ENCODE peak calls at places on chromosome 14, in seven cellular contexts. I is endodermal cell, E is lower lobe of right lung, D is stomach, B is heart right ventricle, Q is heart left ventricle, W is astrocyte. G is an unnamed sample.

GRCh38 chr14:95891742-95892141 is 15.1 kb downstream of the TUNAR start:
- DNase-seq in I (no peak), E (no peak), D (no peak), B (no peak), Q (no peak), W (peak), G (no peak)

GRCh38 chr14:23021479-23021878 is 11.5 kb upstream of the C14orf93 start:
- DNase-seq in I (no peak), E (no peak), D (no peak), B (no peak), Q (no peak), W (no peak), G (no peak)

GRCh38 chr14:106044949-106045596 is 518.7 kb downstream of the TMEM121 start:
- DNase-seq in I (peak), E (peak), D (peak), B (peak), Q (no peak), W (no peak), G (peak)

GRCh38 chr14:57068511-57068910 is 200.2 kb downstream of the EXOC5 start:
- DNase-seq in I (peak), E (no peak), D (no peak), B (no peak), Q (no peak), W (no peak), G (no peak)

GRCh38 chr14:24353551-24354529 is 14.0 kb upstream of the RIPK3 start:
- DNase-seq in I (peak), E (no peak), D (no peak), B (no peak), Q (no peak), W (peak), G (no peak)

GRCh38 chr14:71399057-71399487 is 491.8 kb downstream of the PCNX1 start:
- DNase-seq in I (no peak), E (no peak), D (no peak), B (no peak), Q (no peak), W (no peak), G (no peak)

GRCh38 chr14:103728141-103728540 is 12.5 kb downstream of the ZFYVE21 start:
- DNase-seq in I (no peak), E (no peak), D (no peak), B (peak), Q (no peak), W (no peak), G (peak)

GRCh38 chr14:101889898-101890297 is 74.5 kb upstream of the DYNC1H1 start:
- DNase-seq in I (peak), E (no peak), D (no peak), B (no peak), Q (no peak), W (no peak), G (no peak)

GRCh38 chr14:74604896-74605295 is 7.1 kb downstream of the LTBP2 start:
- DNase-seq in I (no peak), E (no peak), D (no peak), B (no peak), Q (no peak), W (no peak), G (no peak)

GRCh38 chr14:32232481-32232880 is 29.4 kb upstream of the RNU6-8 start:
- DNase-seq in I (no peak), E (no peak), D (no peak), B (no peak), Q (no peak), W (no peak), G (no peak)

GRCh38 chr14:36580856-36581831 is 1.3 kb downstream of the NKX2-8 start:
- DNase-seq in I (peak), E (peak), D (no peak), B (no peak), Q (no peak), W (peak), G (peak)

GRCh38 chr14:24367506-24368214 is at the start of gene NFATC4:
- DNase-seq in I (peak), E (peak), D (peak), B (peak), Q (peak), W (peak), G (peak)

GRCh38 chr14:88470542-88471440 is 84.0 kb downstream of the PTPN21 start:
- DNase-seq in I (no peak), E (no peak), D (no peak), B (no peak), Q (no peak), W (peak), G (no peak)

GRCh38 chr14:58547649-58548048 is 90.1 kb upstream of the DACT1 start:
- DNase-seq in I (peak), E (no peak), D (no peak), B (no peak), Q (no peak), W (no peak), G (no peak)

GRCh38 chr14:21275261-21275858 is 4.5 kb upstream of the RPGRIP1 start:
- DNase-seq in I (no peak), E (no peak), D (no peak), B (no peak), Q (no peak), W (no peak), G (no peak)

GRCh38 chr14:72812292-72812851 is 81.5 kb downstream of the DPF3 start:
- DNase-seq in I (peak), E (no peak), D (peak), B (peak), Q (peak), W (no peak), G (peak)

GRCh38 chr14:47935332-47935731 is 259.9 kb upstream of the MDGA2 start:
- DNase-seq in I (no peak), E (no peak), D (no peak), B (no peak), Q (no peak), W (no peak), G (no peak)

GRCh38 chr14:106209745-106210144 is 683.4 kb downstream of the TMEM121 start:
- DNase-seq in I (no peak), E (no peak), D (no peak), B (no peak), Q (no peak), W (no peak), G (no peak)

GRCh38 chr14:101406921-101407320 is 154.4 kb upstream of the DIO3 start:
- DNase-seq in I (no peak), E (no peak), D (no peak), B (no peak), Q (no peak), W (no peak), G (no peak)

GRCh38 chr14:75711134-75711795 is 50.2 kb downstream of the TTLL5 start:
- DNase-seq in I (peak), E (no peak), D (peak), B (no peak), Q (peak), W (peak), G (no peak)
- H3K27ac ChIP-seq in I (peak), E (peak), D (peak), B (peak), Q (peak), W (peak), G (no peak)

DNA sequence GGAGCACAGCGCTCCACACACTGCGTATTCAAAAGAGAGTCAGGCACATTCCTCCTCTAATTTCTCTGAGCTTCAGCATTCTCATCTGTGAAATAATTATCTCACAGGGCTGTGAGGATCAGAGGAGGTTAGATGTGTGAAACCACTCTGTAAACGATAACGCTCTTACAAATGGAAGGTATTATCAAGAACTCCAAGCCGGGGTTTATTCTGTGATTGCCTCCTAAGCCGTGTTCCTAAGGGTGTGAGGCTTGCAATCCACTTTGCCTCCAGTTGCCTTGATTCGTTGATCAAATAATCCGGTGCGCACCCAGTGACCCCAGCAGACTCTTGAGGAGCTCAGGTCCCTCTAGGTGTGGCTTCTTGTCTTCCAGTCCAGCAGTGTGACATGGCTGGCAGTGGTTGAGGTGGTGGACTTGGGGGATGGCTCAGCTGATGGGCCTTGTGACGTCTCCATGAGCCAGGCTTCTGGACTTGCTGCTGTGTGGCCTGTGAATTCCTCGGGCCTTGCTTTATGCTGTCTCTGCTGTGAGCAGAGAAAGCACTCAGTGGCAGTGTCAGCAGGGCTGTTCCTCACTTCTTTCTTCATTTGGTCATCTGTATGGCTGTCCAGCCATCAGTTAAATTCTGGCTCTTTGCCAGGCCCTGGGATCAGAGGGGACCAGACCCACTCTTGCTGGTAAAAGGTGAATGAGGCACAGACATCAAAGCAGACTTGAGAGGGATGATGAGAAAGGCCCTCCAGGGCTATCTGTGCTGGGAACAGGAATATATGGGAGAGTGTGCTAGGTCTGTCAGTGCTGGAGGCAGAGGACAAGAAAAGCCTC is 71.0 kb downstream of the SLC25A47 start:
- DNase-seq in I (no peak), E (no peak), D (no peak), B (no peak), Q (no peak), W (no peak), G (no peak)
- H3K4me3 ChIP-seq in I (no peak), E (no peak), D (no peak), B (no peak), Q (no peak), W (no peak), G (no peak)

DNA sequence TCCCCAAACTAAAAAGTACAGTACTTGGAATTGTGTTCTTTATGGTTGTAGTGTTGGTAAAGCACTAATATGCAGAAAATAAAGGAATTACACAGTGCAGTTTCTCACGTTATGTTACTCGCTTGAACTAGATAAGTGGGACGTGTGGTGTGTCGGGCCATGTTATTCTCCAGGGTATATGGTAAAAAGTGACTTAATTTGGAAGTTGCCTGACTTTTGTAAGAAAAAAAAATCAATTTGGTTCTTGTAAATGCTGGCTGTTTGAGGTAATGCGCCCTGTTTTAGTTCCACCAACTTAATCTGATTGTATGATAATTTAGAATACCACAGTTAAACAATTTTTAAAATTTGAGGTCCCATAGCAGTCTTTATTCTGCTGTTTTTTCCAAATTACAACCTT is 4.1 kb downstream of the ARF6 start:
- DNase-seq in I (no peak), E (no peak), D (no peak), B (no peak), Q (no peak), W (no peak), G (no peak)
- TF ChIP-seq CTCF in I (no peak), E (no peak), D (no peak), B (no peak), Q (no peak), W (peak), G (no peak)

GRCh38 chr14:91061309-91061887 is 957 bp upstream of the RPS6KA5 start:
- DNase-seq in I (no peak), E (no peak), D (no peak), B (no peak), Q (no peak), W (no peak), G (no peak)
- H3K27ac ChIP-seq in I (peak), E (peak), D (peak), B (peak), Q (peak), W (peak), G (no peak)

GRCh38 chr14:79407572-79407971 is 803.7 kb downstream of the DIO2 start:
- DNase-seq in I (no peak), E (no peak), D (no peak), B (no peak), Q (no peak), W (no peak), G (no peak)

GRCh38 chr14:79404874-79405273 is 806.4 kb downstream of the DIO2 start:
- DNase-seq in I (no peak), E (no peak), D (no peak), B (no peak), Q (no peak), W (no peak), G (no peak)

GRCh38 chr14:79411403-79412174 is 799.7 kb downstream of the DIO2 start:
- DNase-seq in I (no peak), E (no peak), D (no peak), B (no peak), Q (no peak), W (peak), G (no peak)

GRCh38 chr14:79405511-79405910 is 805.8 kb downstream of the DIO2 start:
- DNase-seq in I (no peak), E (no peak), D (no peak), B (no peak), Q (no peak), W (no peak), G (no peak)

DNA sequence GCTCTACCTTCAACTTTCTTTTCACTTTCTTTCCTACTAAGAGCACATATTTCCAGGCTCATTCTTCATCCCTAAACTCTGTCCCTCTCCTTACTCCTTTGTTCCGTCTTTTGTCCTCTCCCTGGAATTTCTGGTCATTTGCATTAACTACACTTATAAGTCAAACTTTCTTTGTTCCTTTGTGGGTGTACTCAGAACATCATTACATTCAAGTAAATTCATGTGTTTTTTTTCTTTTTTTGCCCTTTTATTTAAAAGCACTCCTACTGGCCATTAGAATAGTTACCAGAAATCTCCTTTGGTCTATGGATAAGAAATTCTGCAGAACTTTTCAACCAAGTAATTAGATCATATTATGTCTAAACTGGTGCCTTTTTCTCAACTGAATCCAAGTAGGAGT is 802.6 kb downstream of the DIO2 start:
- DNase-seq in I (no peak), E (no peak), D (no peak), B (no peak), Q (no peak), W (no peak), G (no peak)
- H3K4me3 ChIP-seq in I (no peak), E (no peak), D (no peak), B (no peak), Q (no peak), W (no peak), G (no peak)

GRCh38 chr14:92962831-92963095 is 39.8 kb downstream of the CHGA start:
- DNase-seq in I (no peak), E (peak), D (no peak), B (no peak), Q (no peak), W (no peak), G (no peak)
- TF ChIP-seq CTCF in I (no peak), E (no peak), D (no peak), B (no peak), Q (no peak), W (no peak), G (no peak)

G was measured in kidney.